ENCODE peak calls at places on chromosomes 5 and 9, in six cellular contexts. M is HepG2, D is tibial nerve, L is HCT116, T is prostate gland, Q is bronchial epithelial cell. N is an unnamed sample.
A peak's percentile ranks its signal among the peaks of the same experiment; 100 is the strongest.

GRCh38 chr5:138360941-138361452 is 8.5 kb downstream of the KDM3B start:
- DNase-seq in M (no peak), D (no peak), L (no peak), T (no peak), Q (no peak), N (no peak)

GRCh38 chr9:33148367-33149019 is 18.6 kb downstream of the B4GALT1 start:
- DNase-seq in M (no peak), D (no peak), L (no peak), T (no peak), Q (no peak), N (no peak)

GRCh38 chr5:151004499-151004898 is 15.9 kb upstream of the GPX3 start:
- DNase-seq in M (peak; percentile 75), D (no peak), L (no peak), T (no peak), Q (no peak), N (no peak)

GRCh38 chr9:137574192-137574591 is 4.5 kb downstream of the DPH7 start:
- DNase-seq in M (no peak), D (no peak), L (no peak), T (no peak), Q (no peak), N (no peak)

GRCh38 chr9:134215395-134215708 is 51.0 kb upstream of the RNU6ATAC start:
- DNase-seq in M (no peak), D (no peak), L (no peak), T (no peak), Q (no peak), N (no peak)

GRCh38 chr5:24510523-24510988 is 134.2 kb downstream of the CDH10 start:
- DNase-seq in M (peak; percentile 82), D (no peak), L (no peak), T (no peak), Q (no peak), N (no peak)

GRCh38 chr5:41637869-41638268 is 127.5 kb upstream of the PLCXD3 start:
- DNase-seq in M (no peak), D (no peak), L (peak; percentile 7), T (no peak), Q (no peak), N (no peak)

GRCh38 chr5:121968910-121969607 is 7.3 kb downstream of the SRFBP1 start:
- DNase-seq in M (no peak), D (no peak), L (peak; percentile 61), T (no peak), Q (peak; percentile 99), N (no peak)

GRCh38 chr9:133605856-133606721 is 3.1 kb downstream of the FAM163B start:
- DNase-seq in M (no peak), D (no peak), L (no peak), T (no peak), Q (no peak), N (no peak)

GRCh38 chr5:90473321-90474234 is 993 bp downstream of the MBLAC2 start:
- DNase-seq in M (peak; percentile 12), D (peak; percentile 33), L (no peak), T (peak; percentile 16), Q (peak; percentile 28), N (peak; percentile 6)

GRCh38 chr5:175655411-175655810 is 2.5 kb upstream of the HRH2 start:
- DNase-seq in M (no peak), D (no peak), L (no peak), T (no peak), Q (no peak), N (no peak)

GRCh38 chr5:891117-891836 is 1.3 kb downstream of the BRD9 start:
- DNase-seq in M (peak; percentile 77), D (no peak), L (peak; percentile 79), T (no peak), Q (no peak), N (peak; percentile 67)

GRCh38 chr9:89661391-89661949 is 56.7 kb downstream of the GADD45G start:
- DNase-seq in M (peak; percentile 37), D (no peak), L (no peak), T (no peak), Q (no peak), N (no peak)

GRCh38 chr5:95626701-95627100 is 6.8 kb downstream of the GPR150 start:
- DNase-seq in M (no peak), D (no peak), L (no peak), T (no peak), Q (no peak), N (no peak)

GRCh38 chr9:137478613-137479314 is 19.6 kb upstream of the NSMF start:
- DNase-seq in M (no peak), D (no peak), L (no peak), T (no peak), Q (no peak), N (no peak)

GRCh38 chr5:87411586-87412416 is 929 bp downstream of the CCNH start:
- DNase-seq in M (peak; percentile 33), D (peak; percentile 39), L (peak; percentile 6), T (peak; percentile 24), Q (peak; percentile 33), N (no peak)

GRCh38 chr9:131358438-131359029 is 35.4 kb upstream of the PRRC2B start:
- DNase-seq in M (no peak), D (no peak), L (no peak), T (no peak), Q (no peak), N (no peak)

GRCh38 chr5:1882337-1883119 is at the start of gene IRX4:
- DNase-seq in M (no peak), D (no peak), L (peak; percentile 42), T (peak; percentile 30), Q (no peak), N (peak; percentile 41)

GRCh38 chr5:145978672-145979071 is 42.3 kb downstream of the SH3RF2 start:
- DNase-seq in M (no peak), D (no peak), L (no peak), T (no peak), Q (no peak), N (no peak)

GRCh38 chr9:127199001-127199791 is 65.4 kb upstream of the GARNL3 start:
- DNase-seq in M (peak; percentile 45), D (peak; percentile 93), L (peak; percentile 67), T (peak; percentile 71), Q (peak; percentile 66), N (peak; percentile 43)

GRCh38 chr5:130978475-130978874 is 186.6 kb downstream of the HINT1 start:
- DNase-seq in M (no peak), D (no peak), L (no peak), T (no peak), Q (peak; percentile 75), N (no peak)

GRCh38 chr5:108681079-108681921 is 66.4 kb upstream of the FER start:
- DNase-seq in M (peak; percentile 50), D (peak; percentile 82), L (peak; percentile 51), T (peak; percentile 10), Q (peak; percentile 69), N (peak; percentile 44)

GRCh38 chr9:108412755-108413154 is 443.0 kb downstream of the ACTL7B start:
- DNase-seq in M (no peak), D (no peak), L (no peak), T (no peak), Q (peak; percentile 32), N (no peak)

GRCh38 chr9:133767625-133768024 is 29.5 kb upstream of the SARDH start:
- DNase-seq in M (no peak), D (no peak), L (no peak), T (no peak), Q (no peak), N (no peak)

GRCh38 chr5:171826132-171826531 is 40.5 kb downstream of the SMIM23 start:
- DNase-seq in M (no peak), D (no peak), L (no peak), T (no peak), Q (no peak), N (no peak)

DNA sequence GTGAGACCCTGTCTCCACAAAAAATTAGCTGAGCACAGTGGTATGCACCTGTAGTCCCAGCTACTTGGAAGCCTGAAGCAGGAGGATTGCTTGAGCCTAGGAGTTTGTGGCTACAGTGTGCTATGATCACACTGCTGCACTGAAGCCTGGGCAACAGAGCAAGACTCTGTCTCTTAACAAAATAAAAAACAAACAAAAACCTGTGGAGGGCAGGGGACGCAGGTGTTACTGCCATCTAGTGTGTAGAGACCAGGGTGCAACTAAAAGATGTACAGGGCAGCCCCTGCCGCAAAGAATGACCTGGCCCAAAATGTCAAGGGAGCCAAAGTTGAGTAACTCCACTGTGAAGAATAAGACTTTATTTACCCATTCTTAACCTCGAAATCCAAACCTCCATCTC is 27.1 kb downstream of the ASPN start:
- DNase-seq in M (peak; percentile 20), D (no peak), L (peak; percentile 18), T (no peak), Q (no peak), N (no peak)
- TF ChIP-seq CTCF in M (peak; percentile 58), D (no peak), L (peak; percentile 73), T (no peak), Q (peak; percentile 24), N (peak; percentile 35)

GRCh38 chr5:61732376-61732775 is 400.3 kb downstream of the ZSWIM6 start:
- DNase-seq in M (no peak), D (no peak), L (no peak), T (no peak), Q (no peak), N (no peak)
- H3K4me3 ChIP-seq in M (no peak overlapping the region), D (no peak overlapping the region), L (no peak overlapping the region), T (no peak overlapping the region), Q (no peak overlapping the region), N (no peak overlapping the region)

GRCh38 chr9:129867138-129868032 is 32.1 kb downstream of the USP20 start:
- DNase-seq in M (no peak), D (no peak), L (no peak), T (no peak), Q (no peak), N (no peak)

GRCh38 chr9:129866373-129867137 is 31.3 kb downstream of the USP20 start:
- DNase-seq in M (no peak), D (no peak), L (no peak), T (no peak), Q (no peak), N (no peak)

GRCh38 chr9:129869585-129870501 is 34.6 kb downstream of the USP20 start:
- DNase-seq in M (no peak), D (no peak), L (no peak), T (no peak), Q (no peak), N (no peak)

GRCh38 chr9:129868571-129869486 is 33.6 kb downstream of the USP20 start:
- DNase-seq in M (no peak), D (no peak), L (no peak), T (no peak), Q (peak; percentile 18), N (no peak)

GRCh38 chr9:129868033-129868395 is 32.8 kb downstream of the USP20 start:
- DNase-seq in M (no peak), D (no peak), L (no peak), T (no peak), Q (no peak), N (no peak)
- TF ChIP-seq CTCF in M (no peak), D (no peak), L (no peak), T (no peak), Q (no peak), N (no peak)

GRCh38 chr9:68780377-68780707 is 75.3 kb downstream of the PIP5K1B start:
- DNase-seq in M (no peak), D (no peak), L (no peak), T (no peak), Q (no peak), N (no peak)

GRCh38 chr9:68777070-68777763 is 72.2 kb downstream of the PIP5K1B start:
- DNase-seq in M (no peak), D (no peak), L (no peak), T (no peak), Q (peak; percentile 55), N (no peak)

GRCh38 chr9:68780735-68781134 is 75.7 kb downstream of the PIP5K1B start:
- DNase-seq in M (peak; percentile 5), D (no peak), L (no peak), T (no peak), Q (no peak), N (no peak)

GRCh38 chr9:68779558-68780376 is 74.7 kb downstream of the PIP5K1B start:
- DNase-seq in M (peak; percentile 89), D (peak; percentile 90), L (peak; percentile 81), T (peak; percentile 85), Q (peak; percentile 81), N (peak; percentile 82)

GRCh38 chr9:68778635-68779034 is 73.6 kb downstream of the PIP5K1B start:
- DNase-seq in M (no peak), D (no peak), L (no peak), T (no peak), Q (no peak), N (no peak)
- H3K4me3 ChIP-seq in M (peak overlapping the region; percentile 75), D (no peak overlapping the region), L (no peak overlapping the region), T (no peak overlapping the region), Q (no peak overlapping the region), N (no peak overlapping the region)